ENCODE peak calls at places on chromosomes 1 and 21, in seven cellular contexts. One of them, this sample, is unnamed.
A peak's percentile ranks its signal among the peaks of the same experiment; 100 is the strongest.

GRCh38 chr1:242745079-242745478 is 220.6 kb upstream of the PLD5 start:
- DNase-seq in skeletal muscle cell: peak; percentile 16
- DNase-seq in brain microvascular endothelial cell: no peak
- DNase-seq in thoracic aorta: no peak
- DNase-seq in foreskin fibroblast: no peak
- DNase-seq in SJSA1: no peak
- DNase-seq in CD8-positive, alpha-beta T cell: no peak
- DNase-seq in this sample: no peak

GRCh38 chr1:231724876-231725647 is 98.5 kb downstream of the DISC1 start:
- DNase-seq in skeletal muscle cell: peak; percentile 4
- DNase-seq in brain microvascular endothelial cell: peak; percentile 35
- DNase-seq in thoracic aorta: no peak
- DNase-seq in foreskin fibroblast: peak; percentile 49
- DNase-seq in SJSA1: peak; percentile 61
- DNase-seq in CD8-positive, alpha-beta T cell: no peak
- DNase-seq in this sample: no peak

GRCh38 chr1:84862810-84863251 is 30.2 kb downstream of the LPAR3 start:
- DNase-seq in skeletal muscle cell: no peak
- DNase-seq in brain microvascular endothelial cell: no peak
- DNase-seq in thoracic aorta: no peak
- DNase-seq in foreskin fibroblast: no peak
- DNase-seq in SJSA1: no peak
- DNase-seq in CD8-positive, alpha-beta T cell: peak; percentile 42
- DNase-seq in this sample: no peak

GRCh38 chr1:89959719-89960118 is 35.2 kb upstream of the ZNF326 start:
- DNase-seq in skeletal muscle cell: no peak
- DNase-seq in brain microvascular endothelial cell: no peak
- DNase-seq in thoracic aorta: no peak
- DNase-seq in foreskin fibroblast: no peak
- DNase-seq in SJSA1: no peak
- DNase-seq in CD8-positive, alpha-beta T cell: no peak
- DNase-seq in this sample: no peak

GRCh38 chr21:37642493-37642892 is 273.8 kb downstream of the KCNJ6 start:
- DNase-seq in skeletal muscle cell: no peak
- DNase-seq in brain microvascular endothelial cell: no peak
- DNase-seq in thoracic aorta: no peak
- DNase-seq in foreskin fibroblast: no peak
- DNase-seq in SJSA1: no peak
- DNase-seq in CD8-positive, alpha-beta T cell: peak; percentile 16
- DNase-seq in this sample: no peak

GRCh38 chr1:2539312-2539907 is 9.3 kb upstream of the HES5 start:
- DNase-seq in skeletal muscle cell: no peak
- DNase-seq in brain microvascular endothelial cell: no peak
- DNase-seq in thoracic aorta: no peak
- DNase-seq in foreskin fibroblast: no peak
- DNase-seq in SJSA1: no peak
- DNase-seq in CD8-positive, alpha-beta T cell: peak; percentile 45
- DNase-seq in this sample: no peak

GRCh38 chr1:119829636-119830035 is 18.4 kb upstream of the REG4 start:
- DNase-seq in skeletal muscle cell: peak; percentile 14
- DNase-seq in brain microvascular endothelial cell: no peak
- DNase-seq in thoracic aorta: no peak
- DNase-seq in foreskin fibroblast: peak; percentile 15
- DNase-seq in SJSA1: no peak
- DNase-seq in CD8-positive, alpha-beta T cell: no peak
- DNase-seq in this sample: no peak

GRCh38 chr1:32966900-32967299 is 2.3 kb upstream of the RNF19B start:
- DNase-seq in skeletal muscle cell: no peak
- DNase-seq in brain microvascular endothelial cell: no peak
- DNase-seq in thoracic aorta: no peak
- DNase-seq in foreskin fibroblast: no peak
- DNase-seq in SJSA1: no peak
- DNase-seq in CD8-positive, alpha-beta T cell: no peak
- DNase-seq in this sample: no peak

GRCh38 chr1:25568090-25568833 is 24.9 kb downstream of the LDLRAP1 start:
- DNase-seq in skeletal muscle cell: no peak
- DNase-seq in brain microvascular endothelial cell: peak; percentile 25
- DNase-seq in thoracic aorta: peak; percentile 51
- DNase-seq in foreskin fibroblast: peak; percentile 72
- DNase-seq in SJSA1: no peak
- DNase-seq in CD8-positive, alpha-beta T cell: no peak
- DNase-seq in this sample: no peak

GRCh38 chr1:222314839-222315238 is 233.1 kb downstream of the HHIPL2 start:
- DNase-seq in skeletal muscle cell: no peak
- DNase-seq in brain microvascular endothelial cell: no peak
- DNase-seq in thoracic aorta: no peak
- DNase-seq in foreskin fibroblast: no peak
- DNase-seq in SJSA1: no peak
- DNase-seq in CD8-positive, alpha-beta T cell: no peak
- DNase-seq in this sample: no peak

GRCh38 chr1:155591770-155592169 is 18.2 kb upstream of the MSTO1 start:
- DNase-seq in skeletal muscle cell: peak; percentile 18
- DNase-seq in brain microvascular endothelial cell: peak; percentile 40
- DNase-seq in thoracic aorta: no peak
- DNase-seq in foreskin fibroblast: peak; percentile 73
- DNase-seq in SJSA1: no peak
- DNase-seq in CD8-positive, alpha-beta T cell: peak; percentile 31
- DNase-seq in this sample: no peak

GRCh38 chr1:12173631-12174121 is 6.9 kb downstream of the TNFRSF1B start:
- DNase-seq in skeletal muscle cell: no peak
- DNase-seq in brain microvascular endothelial cell: no peak
- DNase-seq in thoracic aorta: no peak
- DNase-seq in foreskin fibroblast: no peak
- DNase-seq in SJSA1: no peak
- DNase-seq in CD8-positive, alpha-beta T cell: peak; percentile 97
- DNase-seq in this sample: peak; percentile 77

GRCh38 chr1:224802596-224802995 is 126.9 kb upstream of the DNAH14 start:
- DNase-seq in skeletal muscle cell: no peak
- DNase-seq in brain microvascular endothelial cell: no peak
- DNase-seq in thoracic aorta: no peak
- DNase-seq in foreskin fibroblast: no peak
- DNase-seq in SJSA1: no peak
- DNase-seq in CD8-positive, alpha-beta T cell: no peak
- DNase-seq in this sample: no peak

GRCh38 chr1:53625049-53625448 is 113.9 kb downstream of the GLIS1 start:
- DNase-seq in skeletal muscle cell: peak; percentile 89
- DNase-seq in brain microvascular endothelial cell: peak; percentile 46
- DNase-seq in thoracic aorta: no peak
- DNase-seq in foreskin fibroblast: peak; percentile 77
- DNase-seq in SJSA1: no peak
- DNase-seq in CD8-positive, alpha-beta T cell: no peak
- DNase-seq in this sample: peak; percentile 75

GRCh38 chr1:47837866-47838561 is 159.2 kb downstream of the TRABD2B start:
- DNase-seq in skeletal muscle cell: no peak
- DNase-seq in brain microvascular endothelial cell: no peak
- DNase-seq in thoracic aorta: no peak
- DNase-seq in foreskin fibroblast: no peak
- DNase-seq in SJSA1: no peak
- DNase-seq in CD8-positive, alpha-beta T cell: no peak
- DNase-seq in this sample: no peak

GRCh38 chr1:47837046-47837830 is 159.9 kb downstream of the TRABD2B start:
- DNase-seq in skeletal muscle cell: no peak
- DNase-seq in brain microvascular endothelial cell: no peak
- DNase-seq in thoracic aorta: no peak
- DNase-seq in foreskin fibroblast: no peak
- DNase-seq in SJSA1: no peak
- DNase-seq in CD8-positive, alpha-beta T cell: no peak
- DNase-seq in this sample: no peak

GRCh38 chr1:47839460-47839760 is 157.8 kb downstream of the TRABD2B start:
- DNase-seq in skeletal muscle cell: no peak
- DNase-seq in brain microvascular endothelial cell: no peak
- DNase-seq in thoracic aorta: no peak
- DNase-seq in foreskin fibroblast: no peak
- DNase-seq in SJSA1: no peak
- DNase-seq in CD8-positive, alpha-beta T cell: no peak
- DNase-seq in this sample: no peak

GRCh38 chr1:47840338-47840737 is 156.8 kb downstream of the TRABD2B start:
- DNase-seq in skeletal muscle cell: no peak
- DNase-seq in brain microvascular endothelial cell: no peak
- DNase-seq in thoracic aorta: no peak
- DNase-seq in foreskin fibroblast: no peak
- DNase-seq in SJSA1: no peak
- DNase-seq in CD8-positive, alpha-beta T cell: no peak
- DNase-seq in this sample: no peak

DNA sequence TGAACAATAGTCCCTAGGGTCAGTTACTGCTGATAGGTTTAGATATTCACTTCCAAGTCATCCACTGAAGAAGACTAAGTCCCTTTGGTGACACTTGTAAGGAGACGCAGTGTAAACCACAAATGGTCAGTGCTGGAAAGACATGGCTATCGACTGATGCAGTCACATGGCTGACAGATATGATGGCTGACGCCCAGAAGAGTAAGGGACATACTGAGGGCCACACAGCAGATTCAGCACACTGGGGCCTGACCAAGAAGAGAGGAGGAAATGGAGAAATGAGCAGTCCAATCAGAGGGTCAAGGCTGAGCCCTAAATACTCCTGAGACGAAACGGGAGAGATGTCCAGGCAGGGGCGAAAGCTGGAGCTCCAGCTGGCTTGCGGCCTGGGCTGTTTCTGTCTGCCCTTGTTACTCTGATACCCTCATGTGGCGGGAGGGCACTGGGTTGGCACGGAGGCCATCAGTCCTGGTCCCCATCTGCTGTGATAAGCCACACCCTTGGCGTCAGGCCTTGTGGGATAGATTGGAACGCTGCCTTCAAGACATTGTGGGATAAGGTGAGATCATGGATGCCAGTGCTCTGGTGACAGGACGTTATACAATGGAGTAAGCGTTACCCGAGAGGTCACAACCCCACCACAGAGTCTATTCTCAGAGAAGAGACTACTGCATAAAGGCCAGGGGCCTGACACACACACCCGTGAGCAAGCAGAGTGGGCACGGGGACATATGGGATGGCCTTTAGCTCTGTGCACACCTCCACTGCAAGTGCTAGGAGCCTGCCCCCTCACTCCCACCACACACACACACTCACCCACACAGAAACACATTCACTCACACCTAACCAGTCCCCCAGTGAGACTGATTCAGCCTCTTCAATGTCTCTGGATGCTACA is 158.4 kb downstream of the TRABD2B start:
- DNase-seq in skeletal muscle cell: no peak
- DNase-seq in brain microvascular endothelial cell: no peak
- DNase-seq in thoracic aorta: no peak
- DNase-seq in foreskin fibroblast: no peak
- DNase-seq in SJSA1: no peak
- DNase-seq in CD8-positive, alpha-beta T cell: no peak
- DNase-seq in this sample: peak; percentile 48
- H3K4me3 ChIP-seq in skeletal muscle cell: no peak overlapping the region
- H3K4me3 ChIP-seq in brain microvascular endothelial cell: no peak overlapping the region
- H3K4me3 ChIP-seq in thoracic aorta: no peak overlapping the region
- H3K4me3 ChIP-seq in foreskin fibroblast: no peak overlapping the region
- H3K4me3 ChIP-seq in SJSA1: no peak overlapping the region
- H3K4me3 ChIP-seq in CD8-positive, alpha-beta T cell: no peak overlapping the region
- H3K4me3 ChIP-seq in this sample: no peak overlapping the region

GRCh38 chr1:24535021-24535424 is 20.9 kb upstream of the NCMAP start:
- DNase-seq in skeletal muscle cell: no peak
- DNase-seq in brain microvascular endothelial cell: no peak
- DNase-seq in thoracic aorta: no peak
- DNase-seq in foreskin fibroblast: no peak
- DNase-seq in SJSA1: no peak
- DNase-seq in CD8-positive, alpha-beta T cell: peak; percentile 75
- DNase-seq in this sample: no peak

GRCh38 chr1:24536391-24536840 is 19.5 kb upstream of the NCMAP start:
- DNase-seq in skeletal muscle cell: peak; percentile 22
- DNase-seq in brain microvascular endothelial cell: no peak
- DNase-seq in thoracic aorta: no peak
- DNase-seq in foreskin fibroblast: peak; percentile 15
- DNase-seq in SJSA1: no peak
- DNase-seq in CD8-positive, alpha-beta T cell: peak; percentile 77
- DNase-seq in this sample: no peak

GRCh38 chr1:24540051-24540905 is 15.6 kb upstream of the NCMAP start:
- DNase-seq in skeletal muscle cell: no peak
- DNase-seq in brain microvascular endothelial cell: no peak
- DNase-seq in thoracic aorta: no peak
- DNase-seq in foreskin fibroblast: no peak
- DNase-seq in SJSA1: no peak
- DNase-seq in CD8-positive, alpha-beta T cell: no peak
- DNase-seq in this sample: no peak

GRCh38 chr1:24540906-24541710 is 14.8 kb upstream of the NCMAP start:
- DNase-seq in skeletal muscle cell: peak; percentile 30
- DNase-seq in brain microvascular endothelial cell: peak; percentile 46
- DNase-seq in thoracic aorta: no peak
- DNase-seq in foreskin fibroblast: peak; percentile 80
- DNase-seq in SJSA1: peak; percentile 61
- DNase-seq in CD8-positive, alpha-beta T cell: no peak
- DNase-seq in this sample: no peak

DNA sequence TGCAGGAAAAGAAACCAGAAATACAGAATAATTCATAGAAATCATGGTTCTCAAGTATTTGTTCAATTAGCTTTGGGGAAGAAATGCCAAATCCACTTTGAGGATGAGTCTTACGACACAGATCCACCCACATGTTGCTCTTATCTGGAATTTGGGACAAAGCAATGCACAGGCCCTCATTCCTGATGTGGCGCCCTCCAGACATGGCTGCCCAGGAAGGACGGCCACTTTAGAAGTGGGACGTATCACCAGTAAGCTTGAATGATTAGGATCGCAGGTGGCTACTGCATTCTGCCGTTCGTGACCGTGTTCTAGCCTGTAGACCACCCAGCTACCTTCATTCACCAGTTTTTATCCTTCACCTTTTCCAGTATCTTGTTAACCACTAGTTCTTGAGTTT is 20.1 kb upstream of the NCMAP start:
- DNase-seq in skeletal muscle cell: no peak
- DNase-seq in brain microvascular endothelial cell: no peak
- DNase-seq in thoracic aorta: no peak
- DNase-seq in foreskin fibroblast: no peak
- DNase-seq in SJSA1: no peak
- DNase-seq in CD8-positive, alpha-beta T cell: no peak
- DNase-seq in this sample: no peak
- H3K4me3 ChIP-seq in skeletal muscle cell: no peak overlapping the region
- H3K4me3 ChIP-seq in brain microvascular endothelial cell: no peak overlapping the region
- H3K4me3 ChIP-seq in thoracic aorta: no peak overlapping the region
- H3K4me3 ChIP-seq in foreskin fibroblast: no peak overlapping the region
- H3K4me3 ChIP-seq in SJSA1: no peak overlapping the region
- H3K4me3 ChIP-seq in CD8-positive, alpha-beta T cell: no peak overlapping the region
- H3K4me3 ChIP-seq in this sample: no peak overlapping the region

DNA sequence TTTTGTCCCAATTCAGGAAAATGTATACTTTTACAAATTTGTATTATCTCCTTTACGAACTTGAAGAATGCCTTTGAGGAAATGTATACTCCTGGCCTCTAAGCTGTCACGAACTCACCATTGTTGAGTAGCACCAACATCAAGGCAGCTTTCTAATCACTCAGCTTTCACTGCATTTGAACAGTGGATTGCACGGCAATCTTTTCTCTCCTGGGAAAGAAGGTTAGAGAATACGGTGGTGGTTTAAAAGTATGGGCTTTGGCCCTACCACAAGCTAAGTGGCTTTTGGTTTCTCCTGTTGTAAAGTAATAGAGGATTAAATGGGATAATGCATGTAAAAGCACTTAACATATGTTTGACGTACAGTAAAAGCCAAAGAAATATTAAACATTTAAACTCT is 57.8 kb downstream of the CNST start:
- DNase-seq in skeletal muscle cell: no peak
- DNase-seq in brain microvascular endothelial cell: no peak
- DNase-seq in thoracic aorta: no peak
- DNase-seq in foreskin fibroblast: no peak
- DNase-seq in SJSA1: no peak
- DNase-seq in CD8-positive, alpha-beta T cell: no peak
- DNase-seq in this sample: no peak
- H3K4me3 ChIP-seq in skeletal muscle cell: no peak overlapping the region
- H3K4me3 ChIP-seq in brain microvascular endothelial cell: no peak overlapping the region
- H3K4me3 ChIP-seq in thoracic aorta: no peak overlapping the region
- H3K4me3 ChIP-seq in foreskin fibroblast: no peak overlapping the region
- H3K4me3 ChIP-seq in SJSA1: no peak overlapping the region
- H3K4me3 ChIP-seq in CD8-positive, alpha-beta T cell: no peak overlapping the region
- H3K4me3 ChIP-seq in this sample: no peak overlapping the region

GRCh38 chr1:214282696-214283225 is 1.8 kb downstream of the SMYD2 start:
- DNase-seq in skeletal muscle cell: no peak
- DNase-seq in brain microvascular endothelial cell: no peak
- DNase-seq in thoracic aorta: no peak
- DNase-seq in foreskin fibroblast: no peak
- DNase-seq in SJSA1: no peak
- DNase-seq in CD8-positive, alpha-beta T cell: no peak
- DNase-seq in this sample: no peak
- H3K4me3 ChIP-seq in skeletal muscle cell: no peak overlapping the region
- H3K4me3 ChIP-seq in brain microvascular endothelial cell: peak overlapping the region; percentile 0
- H3K4me3 ChIP-seq in thoracic aorta: no peak overlapping the region
- H3K4me3 ChIP-seq in foreskin fibroblast: peak overlapping the region; percentile 91
- H3K4me3 ChIP-seq in SJSA1: no peak overlapping the region
- H3K4me3 ChIP-seq in CD8-positive, alpha-beta T cell: peak overlapping the region; percentile 48
- H3K4me3 ChIP-seq in this sample: peak overlapping the region; percentile 75